ENCODE peak calls at places on chromosomes 3 and 15, in six cellular contexts. M is stimulated activated CD8-positive, alpha-beta memory T cell treated with anti-CD3 and anti-CD28 coated beads, Interleukin-15, amount 100 ng/mL, for 1 hour; O is MM.1S; H is esophagus muscularis mucosa; Y is globus pallidus; X is tibial artery. V is an unnamed sample.

GRCh38 chr3:152276688-152277087 is 8.0 kb downstream of the MBNL1 start:
- DNase-seq in M (no peak), O (no peak), H (no peak), Y (no peak), X (no peak), V (no peak)

GRCh38 chr15:72784233-72784876 is 797 bp upstream of the ADPGK start:
- DNase-seq in M (peak; percentile 7), O (peak; percentile 83), H (no peak), Y (peak; percentile 84), X (no peak), V (peak; percentile 88)

GRCh38 chr3:9951598-9951961 is 628 bp downstream of the PRRT3 start:
- DNase-seq in M (no peak), O (no peak), H (no peak), Y (no peak), X (no peak), V (no peak)

GRCh38 chr3:30578479-30578878 is 27.9 kb upstream of the TGFBR2 start:
- DNase-seq in M (no peak), O (peak; percentile 14), H (no peak), Y (peak; percentile 42), X (peak; percentile 68), V (peak; percentile 94)

GRCh38 chr3:114274929-114275328 is 18.9 kb upstream of the TIGIT start:
- DNase-seq in M (no peak), O (peak; percentile 32), H (no peak), Y (no peak), X (no peak), V (peak; percentile 60)

GRCh38 chr3:150545419-150546225 is 674 bp downstream of the SERP1 start:
- DNase-seq in M (no peak), O (peak; percentile 45), H (peak; percentile 93), Y (peak; percentile 21), X (peak; percentile 68), V (no peak)

GRCh38 chr15:72998681-72999466 is 53.4 kb upstream of the NEO1 start:
- DNase-seq in M (no peak), O (no peak), H (peak; percentile 31), Y (no peak), X (no peak), V (no peak)

GRCh38 chr3:14222457-14222856 is 43.8 kb downstream of the LSM3 start:
- DNase-seq in M (no peak), O (no peak), H (no peak), Y (no peak), X (no peak), V (no peak)

GRCh38 chr15:90765489-90765888 is 48.3 kb downstream of the BLM start:
- DNase-seq in M (no peak), O (no peak), H (no peak), Y (no peak), X (no peak), V (no peak)

GRCh38 chr3:39098473-39099000 is 8.9 kb downstream of the GORASP1 start:
- DNase-seq in M (no peak), O (no peak), H (peak; percentile 81), Y (no peak), X (no peak), V (peak; percentile 81)

GRCh38 chr3:101134331-101134730 is 141.1 kb upstream of the ABI3BP start:
- DNase-seq in M (no peak), O (peak; percentile 44), H (no peak), Y (no peak), X (no peak), V (no peak)

GRCh38 chr15:89041507-89041906 is 46.7 kb upstream of the ABHD2 start:
- DNase-seq in M (no peak), O (no peak), H (no peak), Y (no peak), X (no peak), V (no peak)

GRCh38 chr3:64995857-64996564 is 308.2 kb upstream of the ADAMTS9 start:
- DNase-seq in M (no peak), O (no peak), H (no peak), Y (no peak), X (no peak), V (peak; percentile 36)

GRCh38 chr3:133797396-133798105 is 8.1 kb upstream of the SRPRB start:
- DNase-seq in M (no peak), O (no peak), H (no peak), Y (no peak), X (no peak), V (no peak)

GRCh38 chr15:39969871-39970270 is 36.0 kb downstream of the EIF2AK4 start:
- DNase-seq in M (no peak), O (no peak), H (no peak), Y (no peak), X (peak; percentile 69), V (peak; percentile 28)

GRCh38 chr15:58269455-58270414 is 131.6 kb downstream of the AQP9 start:
- DNase-seq in M (no peak), O (peak; percentile 72), H (no peak), Y (peak; percentile 70), X (no peak), V (peak; percentile 83)

GRCh38 chr3:119229190-119229589 is 11.5 kb downstream of the B4GALT4 start:
- DNase-seq in M (no peak), O (no peak), H (no peak), Y (no peak), X (no peak), V (no peak)

V was measured in myocyte.